ENCODE peak calls at places on chromosomes 5 and 9, in nine cellular contexts. W, Z, H, P, X, U, R, B and J are unnamed samples.

GRCh38 chr5:169094586-169095409 is 206.1 kb downstream of the SLIT3 start:
- DNase-seq in W (peak), Z (no peak), H (no peak), P (no peak), X (no peak), U (no peak), R (peak), B (peak), J (peak)

GRCh38 chr5:158875272-158875679 is 224.4 kb downstream of the EBF1 start:
- DNase-seq in W (peak), Z (no peak), H (no peak), P (no peak), X (no peak), U (no peak), R (peak), B (peak), J (no peak)

GRCh38 chr9:113875917-113876805 is at the start of gene ZNF618:
- DNase-seq in W (no peak), Z (peak), H (peak), P (no peak), X (no peak), U (peak), R (peak), B (no peak), J (no peak)

GRCh38 chr5:173638631-173639030 is 22.2 kb upstream of the BOD1 start:
- DNase-seq in W (no peak), Z (no peak), H (no peak), P (no peak), X (no peak), U (no peak), R (no peak), B (no peak), J (no peak)

GRCh38 chr5:158056426-158056825 is 197.5 kb upstream of the CLINT1 start:
- DNase-seq in W (peak), Z (no peak), H (no peak), P (no peak), X (no peak), U (no peak), R (peak), B (peak), J (no peak)

GRCh38 chr5:176673651-176674583 is 26.6 kb downstream of the TSPAN17 start:
- DNase-seq in W (no peak), Z (no peak), H (no peak), P (no peak), X (no peak), U (no peak), R (no peak), B (no peak), J (no peak)

GRCh38 chr9:133421615-133422542 is at the start of gene ADAMTS13:
- DNase-seq in W (peak), Z (no peak), H (no peak), P (peak), X (peak), U (no peak), R (no peak), B (no peak), J (no peak)

GRCh38 chr5:97636766-97637165 is 453.7 kb upstream of the RIOK2 start:
- DNase-seq in W (no peak), Z (no peak), H (no peak), P (no peak), X (no peak), U (no peak), R (no peak), B (no peak), J (no peak)

GRCh38 chr9:132637351-132637750 is 32.4 kb downstream of the DDX31 start:
- DNase-seq in W (peak), Z (no peak), H (no peak), P (no peak), X (no peak), U (no peak), R (no peak), B (no peak), J (no peak)

GRCh38 chr9:18404482-18405029 is 69.4 kb upstream of the ADAMTSL1 start:
- DNase-seq in W (no peak), Z (no peak), H (no peak), P (no peak), X (no peak), U (no peak), R (no peak), B (no peak), J (no peak)

DNA sequence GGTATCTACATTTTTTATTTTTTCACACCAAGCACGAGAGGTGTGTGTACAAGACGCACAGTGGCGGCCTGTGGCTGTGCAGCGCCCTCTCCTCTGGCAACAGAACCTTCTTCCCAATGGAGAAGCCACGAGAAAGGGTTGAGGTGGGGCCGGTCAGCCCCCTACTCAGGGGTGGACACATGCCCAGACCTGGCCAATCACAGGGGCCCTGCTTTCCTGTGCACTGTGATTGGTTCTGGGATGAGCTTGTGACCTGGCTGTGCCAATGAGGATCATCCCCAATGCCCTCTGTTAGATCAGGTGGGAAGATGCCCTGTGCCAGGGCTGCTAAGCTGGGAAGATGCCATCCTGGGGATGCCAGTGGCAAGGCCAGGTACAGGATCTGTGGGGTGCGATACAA is 15.6 kb downstream of the IER5L start:
- DNase-seq in W (no peak), Z (no peak), H (no peak), P (no peak), X (no peak), U (no peak), R (no peak), B (no peak), J (no peak)
- H3K4me3 ChIP-seq in W (no peak), Z (no peak), H (no peak), P (no peak), X (no peak), U (no peak), R (no peak), B (no peak), J (no peak)

GRCh38 chr5:69079556-69079955 is 14.3 kb upstream of the SLC30A5 start:
- DNase-seq in W (no peak), Z (no peak), H (no peak), P (no peak), X (no peak), U (peak), R (no peak), B (no peak), J (no peak)

GRCh38 chr5:69084903-69085302 is 8.9 kb upstream of the SLC30A5 start:
- DNase-seq in W (no peak), Z (no peak), H (no peak), P (no peak), X (no peak), U (no peak), R (no peak), B (no peak), J (no peak)

GRCh38 chr5:69078921-69079537 is 14.8 kb upstream of the SLC30A5 start:
- DNase-seq in W (peak), Z (no peak), H (no peak), P (no peak), X (peak), U (peak), R (no peak), B (no peak), J (no peak)

GRCh38 chr5:69086206-69086605 is 7.6 kb upstream of the SLC30A5 start:
- DNase-seq in W (no peak), Z (no peak), H (no peak), P (no peak), X (no peak), U (no peak), R (no peak), B (no peak), J (no peak)

GRCh38 chr5:69083412-69083811 is 10.4 kb upstream of the SLC30A5 start:
- DNase-seq in W (peak), Z (no peak), H (no peak), P (no peak), X (peak), U (peak), R (no peak), B (peak), J (no peak)
- TF ChIP-seq CTCF in W (peak), Z (no peak), H (no peak), P (no peak), X (peak), U (no peak), R (no peak), B (no peak), J (no peak)

GRCh38 chr9:34869390-34869789 is 88.7 kb upstream of the PHF24 start:
- DNase-seq in W (peak), Z (no peak), H (no peak), P (no peak), X (peak), U (no peak), R (peak), B (peak), J (no peak)

GRCh38 chr9:34862043-34862442 is 96.0 kb upstream of the PHF24 start:
- DNase-seq in W (no peak), Z (no peak), H (no peak), P (no peak), X (no peak), U (no peak), R (no peak), B (no peak), J (no peak)

GRCh38 chr9:34863426-34863825 is 94.7 kb upstream of the PHF24 start:
- DNase-seq in W (peak), Z (no peak), H (no peak), P (no peak), X (no peak), U (no peak), R (no peak), B (no peak), J (no peak)

DNA sequence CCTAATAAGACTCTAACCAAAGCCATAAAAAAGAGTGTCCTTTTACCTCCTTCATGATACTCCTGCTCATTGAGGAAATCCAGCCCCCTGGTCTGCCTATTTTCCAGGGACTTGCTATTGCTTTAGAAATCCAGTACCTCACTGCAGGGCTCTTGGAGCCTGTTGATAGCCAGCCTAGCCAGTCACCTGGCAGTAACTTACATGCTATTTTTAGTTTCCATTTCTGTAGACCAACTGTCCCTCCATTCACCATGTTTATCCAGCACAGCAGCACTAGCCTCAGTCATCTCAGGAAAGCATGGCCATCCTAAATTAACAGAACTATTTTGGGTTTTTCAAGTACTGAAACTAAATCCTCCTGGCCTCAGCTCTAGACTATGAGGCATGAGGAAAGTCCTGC is 91.5 kb upstream of the PHF24 start:
- DNase-seq in W (no peak), Z (no peak), H (no peak), P (no peak), X (no peak), U (no peak), R (no peak), B (no peak), J (no peak)
- H3K4me3 ChIP-seq in W (no peak), Z (no peak), H (no peak), P (no peak), X (no peak), U (no peak), R (no peak), B (no peak), J (no peak)

DNA sequence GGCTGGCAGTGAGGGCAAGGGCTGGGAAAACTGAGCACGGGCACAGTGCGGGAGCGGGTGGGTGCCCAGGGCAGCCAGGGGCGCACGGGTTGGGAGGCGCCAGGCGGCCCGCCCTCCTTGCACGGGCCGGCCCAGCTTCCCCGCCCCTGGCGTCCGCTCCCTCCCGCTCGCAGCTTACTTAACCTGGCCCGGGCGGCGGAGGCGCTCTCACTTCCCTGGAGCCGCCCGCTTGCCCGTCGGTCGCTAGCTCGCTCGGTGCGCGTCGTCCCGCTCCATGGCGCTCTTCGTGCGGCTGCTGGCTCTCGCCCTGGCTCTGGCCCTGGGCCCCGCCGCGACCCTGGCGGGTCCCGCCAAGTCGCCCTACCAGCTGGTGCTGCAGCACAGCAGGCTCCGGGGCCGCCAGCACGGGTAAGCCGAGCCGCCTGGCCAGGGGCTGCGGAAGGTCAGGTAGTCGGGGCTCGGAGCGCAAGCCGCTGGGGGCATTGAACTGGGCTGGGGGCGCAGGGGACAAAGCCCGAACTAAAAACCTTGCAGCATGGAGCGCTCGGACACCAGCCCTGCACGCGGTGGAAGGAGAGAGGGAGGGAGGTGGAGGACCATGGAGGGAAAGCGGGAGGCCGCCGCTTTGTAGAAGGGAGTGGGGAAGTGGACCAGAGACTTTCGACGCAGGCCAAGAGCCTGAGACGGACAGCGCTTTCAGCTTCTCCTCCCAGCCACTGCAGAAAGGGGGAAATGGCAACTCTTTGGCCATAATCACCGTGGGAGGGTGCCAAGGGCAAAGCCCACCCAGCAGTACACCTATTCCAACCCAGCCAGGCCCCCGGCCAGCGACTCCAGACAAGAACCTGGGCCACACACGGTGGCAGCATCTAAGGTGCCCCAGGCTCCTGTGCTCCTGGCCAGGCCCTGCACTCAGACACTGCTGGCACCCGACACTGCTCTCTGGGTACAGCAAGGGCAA is at the start of gene TGFBI:
- DNase-seq in W (no peak), Z (peak), H (peak), P (no peak), X (peak), U (peak), R (peak), B (peak), J (no peak)
- TF ChIP-seq CTCF in W (peak), Z (peak), H (peak), P (no peak), X (peak), U (no peak), R (no peak), B (no peak), J (peak)